ENCODE peak calls at places on chromosomes 7 and 10, in seven cellular contexts. One of them, this sample, is unnamed.

GRCh38 chr7:79211724-79212123 is 241.7 kb downstream of the MAGI2 start:
- DNase-seq in GM10248: no peak
- DNase-seq in NB4: no peak
- DNase-seq in PC-3: no peak
- DNase-seq in GM12864: no peak
- DNase-seq in iris pigment epithelial cell: peak; percentile 71
- DNase-seq in AG10803: no peak
- DNase-seq in this sample: peak; percentile 14

GRCh38 chr10:22251751-22252285 is 34.0 kb upstream of the EBLN1 start:
- DNase-seq in GM10248: peak; percentile 73
- DNase-seq in NB4: peak; percentile 66
- DNase-seq in PC-3: peak; percentile 48
- DNase-seq in GM12864: no peak
- DNase-seq in iris pigment epithelial cell: peak; percentile 55
- DNase-seq in AG10803: peak; percentile 54
- DNase-seq in this sample: peak; percentile 58

GRCh38 chr10:103227416-103227815 is 18.3 kb upstream of the RPEL1 start:
- DNase-seq in GM10248: no peak
- DNase-seq in NB4: no peak
- DNase-seq in PC-3: peak; percentile 66
- DNase-seq in GM12864: no peak
- DNase-seq in iris pigment epithelial cell: peak; percentile 57
- DNase-seq in AG10803: no peak
- DNase-seq in this sample: peak; percentile 34

GRCh38 chr7:30649717-30650116 is 32.5 kb downstream of the CRHR2 start:
- DNase-seq in GM10248: no peak
- DNase-seq in NB4: no peak
- DNase-seq in PC-3: no peak
- DNase-seq in GM12864: no peak
- DNase-seq in iris pigment epithelial cell: no peak
- DNase-seq in AG10803: no peak
- DNase-seq in this sample: no peak

GRCh38 chr10:118567701-118568248 is 27.7 kb downstream of the PRLHR start:
- DNase-seq in GM10248: no peak
- DNase-seq in NB4: no peak
- DNase-seq in PC-3: no peak
- DNase-seq in GM12864: no peak
- DNase-seq in iris pigment epithelial cell: no peak
- DNase-seq in AG10803: no peak
- DNase-seq in this sample: no peak

GRCh38 chr10:33337335-33337854 is 2.9 kb upstream of the NRP1 start:
- DNase-seq in GM10248: no peak
- DNase-seq in NB4: no peak
- DNase-seq in PC-3: peak; percentile 90
- DNase-seq in GM12864: no peak
- DNase-seq in iris pigment epithelial cell: peak; percentile 87
- DNase-seq in AG10803: peak; percentile 81
- DNase-seq in this sample: peak; percentile 86

GRCh38 chr7:1189986-1190772 is 30.2 kb upstream of the ZFAND2A start:
- DNase-seq in GM10248: no peak
- DNase-seq in NB4: no peak
- DNase-seq in PC-3: no peak
- DNase-seq in GM12864: no peak
- DNase-seq in iris pigment epithelial cell: no peak
- DNase-seq in AG10803: no peak
- DNase-seq in this sample: no peak

GRCh38 chr7:320297-320696 is 30.3 kb downstream of the FOXL3 start:
- DNase-seq in GM10248: no peak
- DNase-seq in NB4: no peak
- DNase-seq in PC-3: no peak
- DNase-seq in GM12864: no peak
- DNase-seq in iris pigment epithelial cell: no peak
- DNase-seq in AG10803: no peak
- DNase-seq in this sample: no peak

GRCh38 chr10:60155945-60156683 is 233.6 kb downstream of the ANK3 start:
- DNase-seq in GM10248: no peak
- DNase-seq in NB4: no peak
- DNase-seq in PC-3: no peak
- DNase-seq in GM12864: no peak
- DNase-seq in iris pigment epithelial cell: no peak
- DNase-seq in AG10803: no peak
- DNase-seq in this sample: no peak

GRCh38 chr10:103278862-103279298 is 1.9 kb downstream of the INA start:
- DNase-seq in GM10248: peak; percentile 61
- DNase-seq in NB4: peak; percentile 65
- DNase-seq in PC-3: peak; percentile 41
- DNase-seq in GM12864: no peak
- DNase-seq in iris pigment epithelial cell: peak; percentile 38
- DNase-seq in AG10803: peak; percentile 32
- DNase-seq in this sample: peak; percentile 39

GRCh38 chr7:22675917-22676343 is 51.1 kb upstream of the IL6 start:
- DNase-seq in GM10248: no peak
- DNase-seq in NB4: no peak
- DNase-seq in PC-3: no peak
- DNase-seq in GM12864: no peak
- DNase-seq in iris pigment epithelial cell: peak; percentile 92
- DNase-seq in AG10803: peak; percentile 54
- DNase-seq in this sample: peak; percentile 48

GRCh38 chr10:28878236-28878970 is 201.1 kb downstream of the BAMBI start:
- DNase-seq in GM10248: no peak
- DNase-seq in NB4: no peak
- DNase-seq in PC-3: no peak
- DNase-seq in GM12864: no peak
- DNase-seq in iris pigment epithelial cell: no peak
- DNase-seq in AG10803: no peak
- DNase-seq in this sample: peak; percentile 32

GRCh38 chr10:77889277-77889903 is 37.2 kb downstream of the DLG5 start:
- DNase-seq in GM10248: no peak
- DNase-seq in NB4: no peak
- DNase-seq in PC-3: peak; percentile 100
- DNase-seq in GM12864: no peak
- DNase-seq in iris pigment epithelial cell: no peak
- DNase-seq in AG10803: no peak
- DNase-seq in this sample: no peak

GRCh38 chr7:101943306-101943705 is 125.9 kb downstream of the CUX1 start:
- DNase-seq in GM10248: no peak
- DNase-seq in NB4: no peak
- DNase-seq in PC-3: no peak
- DNase-seq in GM12864: no peak
- DNase-seq in iris pigment epithelial cell: no peak
- DNase-seq in AG10803: no peak
- DNase-seq in this sample: no peak

GRCh38 chr7:123472751-123473150 is 61.6 kb downstream of the IQUB start:
- DNase-seq in GM10248: no peak
- DNase-seq in NB4: no peak
- DNase-seq in PC-3: no peak
- DNase-seq in GM12864: no peak
- DNase-seq in iris pigment epithelial cell: no peak
- DNase-seq in AG10803: no peak
- DNase-seq in this sample: no peak

GRCh38 chr10:47331491-47331890 is 9.2 kb downstream of the GDF2 start:
- DNase-seq in GM10248: no peak
- DNase-seq in NB4: no peak
- DNase-seq in PC-3: no peak
- DNase-seq in GM12864: no peak
- DNase-seq in iris pigment epithelial cell: no peak
- DNase-seq in AG10803: no peak
- DNase-seq in this sample: no peak

GRCh38 chr7:155395176-155395797 is 62.6 kb upstream of the EN2 start:
- DNase-seq in GM10248: no peak
- DNase-seq in NB4: no peak
- DNase-seq in PC-3: no peak
- DNase-seq in GM12864: no peak
- DNase-seq in iris pigment epithelial cell: no peak
- DNase-seq in AG10803: no peak
- DNase-seq in this sample: no peak

GRCh38 chr7:50309736-50310135 is 5.2 kb downstream of the IKZF1 start:
- DNase-seq in GM10248: no peak
- DNase-seq in NB4: no peak
- DNase-seq in PC-3: no peak
- DNase-seq in GM12864: no peak
- DNase-seq in iris pigment epithelial cell: no peak
- DNase-seq in AG10803: no peak
- DNase-seq in this sample: no peak

GRCh38 chr10:133089461-133089800 is 1.7 kb downstream of the ADGRA1 start:
- DNase-seq in GM10248: no peak
- DNase-seq in NB4: no peak
- DNase-seq in PC-3: no peak
- DNase-seq in GM12864: no peak
- DNase-seq in iris pigment epithelial cell: no peak
- DNase-seq in AG10803: no peak
- DNase-seq in this sample: no peak

GRCh38 chr10:3570855-3571266 is 214.1 kb downstream of the KLF6 start:
- DNase-seq in GM10248: no peak
- DNase-seq in NB4: no peak
- DNase-seq in PC-3: no peak
- DNase-seq in GM12864: no peak
- DNase-seq in iris pigment epithelial cell: peak; percentile 16
- DNase-seq in AG10803: peak; percentile 14
- DNase-seq in this sample: peak; percentile 11

GRCh38 chr10:99435986-99436633 is 5.7 kb upstream of the GOT1 start:
- DNase-seq in GM10248: no peak
- DNase-seq in NB4: peak; percentile 70
- DNase-seq in PC-3: peak; percentile 72
- DNase-seq in GM12864: peak; percentile 7
- DNase-seq in iris pigment epithelial cell: peak; percentile 46
- DNase-seq in AG10803: peak; percentile 58
- DNase-seq in this sample: peak; percentile 19

This sample was measured in fibroblast of lung.